ENCODE peak calls at places on chromosomes 1 and 21, in eight cellular contexts. A is tibial nerve, I is body of pancreas, U is thyroid gland, H is HCT116, L is testis, X is colonic mucosa, T is PC-3. O is an unnamed sample.

GRCh38 chr1:27536767-27537166 is 46.8 kb upstream of the WASF2 start:
- DNase-seq in A (no peak), X (no peak), U (peak), H (no peak), I (no peak), L (peak), T (no peak), O (peak)

GRCh38 chr1:26281091-26281958 is 1.4 kb downstream of the SH3BGRL3 start:
- DNase-seq in U (no peak), H (no peak), A (no peak), T (no peak), L (no peak), X (no peak), I (no peak), O (no peak)

GRCh38 chr1:186220101-186220500 is 155.0 kb downstream of the TPR start:
- DNase-seq in H (no peak), X (no peak), T (no peak), A (no peak), L (no peak), U (no peak), I (no peak), O (no peak)

GRCh38 chr1:244918422-244919319 is 54.3 kb upstream of the HNRNPU start:
- DNase-seq in X (peak), L (peak), A (no peak), H (no peak), T (peak), U (peak), I (peak), O (peak)

GRCh38 chr1:162035241-162035640 is 11.6 kb upstream of the OLFML2B start:
- DNase-seq in T (peak), I (no peak), L (no peak), U (peak), A (no peak), H (no peak), X (no peak), O (no peak)

GRCh38 chr1:239719642-239720258 is 333.4 kb downstream of the CHRM3 start:
- DNase-seq in A (no peak), H (no peak), I (no peak), U (no peak), X (peak), L (no peak), T (no peak), O (no peak)

GRCh38 chr1:2258996-2259395 is 30.9 kb downstream of the SKI start:
- DNase-seq in T (no peak), A (no peak), U (no peak), L (no peak), X (no peak), I (no peak), H (no peak), O (peak)

GRCh38 chr1:204463125-204464060 is 31.2 kb downstream of the PIK3C2B start:
- DNase-seq in A (no peak), U (no peak), X (no peak), L (no peak), I (no peak), H (no peak), T (no peak), O (peak)

GRCh38 chr1:68232354-68233148 is at the start of gene WLS:
- DNase-seq in U (peak), A (peak), I (peak), X (peak), L (peak), H (peak), T (peak), O (peak)

GRCh38 chr21:26199471-26199870 is 28.9 kb upstream of the APP start:
- DNase-seq in I (no peak), X (no peak), U (no peak), T (no peak), H (no peak), L (no peak), A (no peak), O (no peak)

DNA sequence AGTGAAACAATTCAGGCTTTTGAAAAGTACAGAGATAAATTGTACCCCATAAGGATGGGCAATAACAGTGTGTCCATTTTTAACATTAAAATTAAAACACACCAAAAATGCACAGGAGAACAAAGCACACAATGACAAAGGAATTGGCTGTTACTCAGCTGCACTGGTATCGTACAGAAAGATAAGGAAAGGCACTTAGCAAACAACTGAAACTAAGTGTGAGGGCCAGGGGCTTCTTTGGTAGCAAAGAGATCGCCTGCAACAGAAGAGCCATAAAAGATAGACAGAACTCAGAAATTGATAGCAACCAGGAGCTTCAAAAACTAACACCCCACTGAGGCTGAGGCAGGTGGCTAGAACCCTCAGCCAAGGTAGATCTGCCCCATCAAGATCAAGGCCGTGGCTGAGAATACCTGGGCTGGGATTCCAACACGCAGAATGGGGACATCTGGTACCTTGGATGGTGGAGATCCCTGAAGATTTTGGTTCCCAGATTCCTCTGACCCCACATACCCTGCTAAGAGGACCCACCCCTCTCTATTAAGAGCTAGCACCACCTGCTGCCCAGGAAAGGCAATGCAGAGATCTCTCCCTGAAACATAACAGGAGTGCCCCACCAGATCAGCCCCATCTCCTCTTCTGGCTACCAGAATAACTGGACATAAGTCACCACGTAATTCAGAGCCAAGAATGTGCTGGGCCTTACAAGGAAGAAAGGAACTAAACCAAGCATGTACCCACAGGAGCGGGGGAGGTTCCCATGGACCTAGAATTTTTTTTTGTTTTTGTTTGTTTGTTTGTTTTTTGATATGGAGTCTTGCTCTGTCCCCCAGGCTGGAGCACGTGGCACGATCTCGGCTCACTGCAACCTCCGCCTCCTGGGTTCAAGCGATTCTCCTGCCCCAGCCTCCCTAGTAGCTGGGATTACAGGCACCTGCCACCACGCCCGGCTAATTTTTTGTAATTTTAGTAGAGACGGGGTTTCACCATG is 16.2 kb downstream of the PLEKHO1 start:
- DNase-seq in L (peak), U (no peak), A (no peak), T (peak), I (peak), H (peak), X (peak), O (no peak)
- H3K4me3 ChIP-seq in L (no peak), U (no peak), A (no peak), T (no peak), I (no peak), H (no peak), X (no peak), O (no peak)

GRCh38 chr1:164515221-164515620 is 43.8 kb upstream of the PBX1 start:
- DNase-seq in X (no peak), L (no peak), U (no peak), I (no peak), A (no peak), H (no peak), T (no peak), O (peak)

GRCh38 chr1:164504699-164505098 is 54.3 kb upstream of the PBX1 start:
- DNase-seq in X (no peak), A (no peak), T (peak), I (no peak), H (no peak), L (no peak), U (no peak), O (no peak)

GRCh38 chr1:164515932-164516331 is 43.1 kb upstream of the PBX1 start:
- DNase-seq in H (no peak), A (no peak), L (no peak), X (no peak), I (no peak), U (no peak), T (no peak), O (no peak)

DNA sequence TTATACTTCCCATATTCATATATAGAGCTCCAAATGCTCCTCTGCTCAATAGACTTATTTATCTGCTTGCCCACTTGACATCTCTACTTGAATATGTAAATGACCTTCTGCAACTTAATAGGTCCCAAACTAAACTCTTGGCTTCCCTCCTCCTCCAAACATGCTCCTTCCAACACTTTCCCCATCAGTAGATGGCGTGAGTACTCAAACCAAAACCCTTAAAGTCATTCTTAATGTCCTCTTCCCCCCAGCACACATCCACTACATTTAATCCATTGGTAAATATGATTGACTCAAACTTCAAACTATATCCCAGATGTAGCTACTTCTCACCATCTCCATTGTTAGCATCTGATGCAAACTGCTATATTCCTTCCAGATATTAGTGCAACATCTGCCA is 48.5 kb upstream of the PBX1 start:
- DNase-seq in H (no peak), L (no peak), I (no peak), X (no peak), T (peak), A (no peak), U (no peak), O (no peak)
- TF ChIP-seq CTCF in H (no peak), L (no peak), I (peak), X (no peak), T (peak), A (no peak), U (no peak), O (no peak)

DNA sequence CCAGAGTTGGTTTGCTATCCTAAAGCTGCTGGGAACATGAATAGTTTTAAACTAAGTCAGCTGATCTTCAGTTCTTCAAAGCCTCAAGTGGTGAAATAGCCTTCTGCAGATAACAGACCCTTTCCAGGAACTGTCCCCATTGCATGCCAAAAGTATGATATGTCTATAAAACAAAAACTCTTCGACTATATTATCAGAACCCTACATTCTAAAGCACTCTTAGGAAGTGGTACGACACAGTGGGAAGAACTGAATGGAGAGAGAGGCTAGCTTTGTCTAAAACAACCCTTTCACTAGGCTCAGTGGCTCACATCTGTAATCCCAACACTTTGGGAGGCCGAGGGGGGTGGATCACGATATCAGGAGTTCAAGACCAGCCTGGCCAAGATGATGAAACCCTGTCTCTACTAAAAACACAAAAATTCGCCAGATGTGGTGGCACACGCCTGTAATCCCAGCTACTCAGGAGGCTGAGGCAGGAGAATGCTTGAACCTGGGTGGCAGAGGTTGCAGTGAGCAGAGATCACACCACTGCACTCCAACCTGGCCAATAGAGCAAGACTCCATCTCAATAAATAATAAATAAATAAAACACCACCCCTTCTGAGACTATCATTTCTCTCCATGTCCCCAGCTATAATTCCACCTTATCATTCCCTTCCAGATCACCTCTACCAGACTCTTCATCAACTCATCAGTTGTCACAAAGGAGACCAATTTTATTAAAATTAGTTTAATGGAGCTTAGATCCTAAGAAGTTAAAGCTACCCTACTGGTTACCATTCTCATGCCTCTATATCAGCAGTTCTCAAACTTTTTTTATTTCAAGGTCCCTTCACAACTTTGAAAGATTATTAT is 2.3 kb upstream of the FRRS1 start:
- DNase-seq in A (no peak), L (no peak), U (no peak), I (no peak), T (no peak), X (no peak), H (no peak), O (no peak)
- H3K27ac ChIP-seq in A (no peak), L (peak), U (no peak), I (no peak), T (no peak), X (no peak), H (no peak), O (no peak)

DNA sequence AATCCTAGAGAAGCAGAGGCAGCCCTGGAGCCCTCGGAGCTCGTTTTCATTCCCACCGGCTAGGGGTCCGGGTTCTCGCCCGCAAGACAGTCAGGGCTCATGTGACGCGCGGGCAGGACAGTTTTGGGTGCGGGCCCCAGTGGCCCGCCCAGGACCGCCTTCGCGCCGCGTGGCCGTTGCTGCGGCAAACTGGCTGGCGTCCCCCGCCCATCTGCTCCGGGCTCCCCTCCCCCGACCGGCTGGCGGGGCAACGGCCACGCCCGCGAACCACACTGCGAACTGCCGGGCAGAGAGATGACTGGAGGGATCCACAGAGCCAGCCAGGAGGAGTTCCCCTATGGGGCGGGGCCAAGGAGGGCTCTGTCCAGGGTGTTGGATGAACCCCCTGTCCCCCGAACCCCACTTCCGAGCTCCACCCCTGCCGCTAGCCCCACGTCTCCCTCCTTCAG is 899 bp upstream of the HES2 start:
- DNase-seq in T (no peak), A (no peak), I (no peak), H (no peak), U (no peak), X (peak), L (no peak), O (no peak)
- H3K4me3 ChIP-seq in T (no peak), A (no peak), I (no peak), H (peak), U (no peak), X (peak), L (no peak), O (peak)

GRCh38 chr1:1231400-1232223 is at the start of gene SDF4:
- DNase-seq in H (peak), I (peak), U (peak), A (peak), T (peak), X (peak), L (peak), O (peak)
- TF ChIP-seq CTCF in H (no peak), I (no peak), U (no peak), A (no peak), T (no peak), X (no peak), L (no peak), O (no peak)

GRCh38 chr1:8267307-8267706 is 50.6 kb upstream of the SLC45A1 start:
- DNase-seq in T (no peak), L (no peak), U (no peak), X (no peak), H (no peak), A (no peak), I (no peak), O (no peak)
- H3K27ac ChIP-seq in T (no peak), L (no peak), U (no peak), X (no peak), H (no peak), A (no peak), I (peak), O (no peak)